ENCODE peak calls at places on chromosomes 16 and 17, in ten cellular contexts. J is AG10803, G is cardiac fibroblast, C is left ventricle myocardium inferior, B is kidney epithelial cell, D is mesendoderm, U is heart right ventricle, E is IMR-90, H is gastrocnemius medialis, O is colonic mucosa. X is an unnamed sample.
A peak's percentile ranks its signal among the peaks of the same experiment; 100 is the strongest.

GRCh38 chr16:86289907-86290306 is 220.4 kb upstream of the FOXF1 start:
- DNase-seq in J (no peak), G (no peak), C (no peak), B (no peak), D (no peak), U (no peak), E (no peak), H (no peak), O (no peak), X (no peak)

GRCh38 chr17:8069587-8069860 is 18.0 kb downstream of the ALOX12B start:
- DNase-seq in J (no peak), G (no peak), C (no peak), B (no peak), D (no peak), U (no peak), E (no peak), H (no peak), O (peak; percentile 82), X (no peak)

GRCh38 chr17:16300554-16300953 is 52.7 kb downstream of the CENPV start:
- DNase-seq in J (no peak), G (no peak), C (no peak), B (no peak), D (no peak), U (no peak), E (no peak), H (no peak), O (no peak), X (no peak)

GRCh38 chr16:81451753-81452680 is 7.4 kb downstream of the CMIP start:
- DNase-seq in J (no peak), G (no peak), C (no peak), B (no peak), D (peak; percentile 65), U (peak; percentile 51), E (peak; percentile 11), H (peak; percentile 32), O (peak; percentile 70), X (no peak)

GRCh38 chr17:9266031-9266680 is 244.8 kb downstream of the NTN1 start:
- DNase-seq in J (peak; percentile 43), G (no peak), C (no peak), B (no peak), D (peak; percentile 39), U (no peak), E (no peak), H (no peak), O (no peak), X (no peak)

GRCh38 chr17:73334771-73335513 is 23.1 kb upstream of the CDC42EP4 start:
- DNase-seq in J (no peak), G (no peak), C (no peak), B (no peak), D (no peak), U (no peak), E (no peak), H (no peak), O (peak; percentile 51), X (no peak)

GRCh38 chr17:80242505-80242904 is 18.1 kb upstream of the RNF213 start:
- DNase-seq in J (no peak), G (no peak), C (no peak), B (no peak), D (no peak), U (no peak), E (no peak), H (no peak), O (no peak), X (no peak)

GRCh38 chr16:35170610-35171009 is 1711.2 kb downstream of the TP53TG3F start:
- DNase-seq in J (no peak), G (no peak), C (no peak), B (no peak), D (no peak), U (no peak), E (no peak), H (no peak), O (no peak), X (no peak)

GRCh38 chr17:82913304-82914043 is 73.7 kb upstream of the ZNF750 start:
- DNase-seq in J (no peak), G (no peak), C (no peak), B (no peak), D (peak; percentile 44), U (no peak), E (no peak), H (peak; percentile 66), O (no peak), X (peak; percentile 17)

GRCh38 chr17:8109669-8110455 is 8.5 kb downstream of the ALOXE3 start:
- DNase-seq in J (no peak), G (peak; percentile 41), C (peak; percentile 45), B (no peak), D (peak; percentile 66), U (no peak), E (no peak), H (no peak), O (peak; percentile 75), X (no peak)

GRCh38 chr17:77419547-77420475 is 279.0 kb downstream of the SEC14L1 start:
- DNase-seq in J (peak; percentile 49), G (peak; percentile 42), C (no peak), B (no peak), D (peak; percentile 94), U (no peak), E (peak; percentile 80), H (no peak), O (no peak), X (peak; percentile 63)

GRCh38 chr17:77419095-77419494 is 278.3 kb downstream of the SEC14L1 start:
- DNase-seq in J (no peak), G (no peak), C (no peak), B (no peak), D (no peak), U (no peak), E (no peak), H (no peak), O (no peak), X (no peak)

GRCh38 chr17:77420804-77421634 is 280.2 kb downstream of the SEC14L1 start:
- DNase-seq in J (peak; percentile 87), G (peak; percentile 85), C (no peak), B (peak; percentile 54), D (peak; percentile 95), U (no peak), E (peak; percentile 93), H (peak; percentile 70), O (no peak), X (peak; percentile 94)

GRCh38 chr17:77421635-77421982 is 280.8 kb downstream of the SEC14L1 start:
- DNase-seq in J (no peak), G (no peak), C (no peak), B (no peak), D (no peak), U (no peak), E (no peak), H (no peak), O (no peak), X (no peak)

GRCh38 chr17:77420476-77420803 is 279.7 kb downstream of the SEC14L1 start:
- DNase-seq in J (no peak), G (no peak), C (no peak), B (no peak), D (no peak), U (no peak), E (no peak), H (no peak), O (no peak), X (peak; percentile 40)
- H3K4me3 ChIP-seq in J (no peak overlapping the region), G (no peak overlapping the region), C (peak overlapping the region; percentile 34), B (no peak overlapping the region), D (no peak overlapping the region), U (no peak overlapping the region), E (no peak overlapping the region), H (no peak overlapping the region), O (no peak overlapping the region), X (no peak overlapping the region)

DNA sequence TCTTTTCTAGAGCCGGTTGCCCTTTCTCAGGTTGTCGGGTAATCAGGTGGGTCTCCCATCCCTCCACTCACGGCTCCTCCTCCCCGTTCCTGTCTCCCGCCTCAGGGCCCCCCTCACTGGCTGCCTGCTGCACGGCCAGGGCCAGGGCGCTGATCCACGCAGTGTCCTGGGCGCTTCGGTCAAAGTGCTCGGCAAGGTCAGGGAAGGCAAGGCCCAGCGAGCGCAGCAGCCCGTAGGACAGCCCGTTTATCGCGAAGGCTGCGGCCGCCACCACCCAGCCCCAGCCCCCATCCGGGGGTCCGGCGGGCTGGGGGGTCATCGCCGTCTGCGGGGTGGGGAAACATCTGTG is 723 bp downstream of the SLC16A11 start:
- DNase-seq in J (no peak), G (no peak), C (no peak), B (no peak), D (no peak), U (no peak), E (no peak), H (no peak), O (peak; percentile 36), X (no peak)
- H3K4me3 ChIP-seq in J (peak overlapping the region; percentile 53), G (peak overlapping the region; percentile 48), C (peak overlapping the region; percentile 71), B (peak overlapping the region; percentile 21), D (no peak overlapping the region), U (peak overlapping the region; percentile 56), E (no peak overlapping the region), H (peak overlapping the region; percentile 53), O (peak overlapping the region; percentile 40), X (peak overlapping the region; percentile 53)

DNA sequence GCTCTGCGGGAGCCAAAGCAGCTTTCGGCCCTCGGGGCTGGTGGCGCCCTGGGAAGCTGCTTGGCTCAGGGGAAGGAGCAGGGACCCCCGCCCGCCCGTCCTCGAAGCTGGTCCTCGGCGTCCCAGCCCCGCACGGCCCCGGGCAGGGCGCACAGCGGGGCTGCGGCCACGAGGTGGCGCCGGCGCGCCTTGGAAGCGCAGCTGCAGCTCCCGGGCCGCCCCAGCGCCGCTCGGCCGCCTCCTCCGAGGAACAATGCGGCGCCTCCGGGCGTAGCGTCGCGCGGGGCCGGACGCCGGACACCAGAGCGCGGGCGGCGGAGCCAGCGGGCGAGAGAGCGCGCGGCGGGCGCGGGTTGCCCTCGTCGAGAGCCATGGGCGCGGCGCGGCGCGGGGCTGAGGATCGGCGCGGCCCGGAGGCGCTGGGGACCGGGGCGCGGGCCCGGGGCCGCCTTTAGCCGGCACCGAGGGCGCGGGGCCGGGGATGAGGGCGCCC is at the start of gene MGAT5B:
- DNase-seq in J (peak; percentile 78), G (peak; percentile 80), C (peak; percentile 80), B (peak; percentile 26), D (peak; percentile 90), U (peak; percentile 68), E (peak; percentile 76), H (peak; percentile 41), O (peak; percentile 63), X (peak; percentile 77)
- H3K4me3 ChIP-seq in J (no peak within 1 kb of the TSS), G (no peak within 1 kb of the TSS), C (peak within 1 kb of the TSS; percentile 57), B (peak within 1 kb of the TSS; percentile 43), D (peak within 1 kb of the TSS; percentile 23), U (peak within 1 kb of the TSS; percentile 35), E (peak within 1 kb of the TSS; percentile 41), H (no peak within 1 kb of the TSS), O (no peak within 1 kb of the TSS), X (peak within 1 kb of the TSS; percentile 8)

DNA sequence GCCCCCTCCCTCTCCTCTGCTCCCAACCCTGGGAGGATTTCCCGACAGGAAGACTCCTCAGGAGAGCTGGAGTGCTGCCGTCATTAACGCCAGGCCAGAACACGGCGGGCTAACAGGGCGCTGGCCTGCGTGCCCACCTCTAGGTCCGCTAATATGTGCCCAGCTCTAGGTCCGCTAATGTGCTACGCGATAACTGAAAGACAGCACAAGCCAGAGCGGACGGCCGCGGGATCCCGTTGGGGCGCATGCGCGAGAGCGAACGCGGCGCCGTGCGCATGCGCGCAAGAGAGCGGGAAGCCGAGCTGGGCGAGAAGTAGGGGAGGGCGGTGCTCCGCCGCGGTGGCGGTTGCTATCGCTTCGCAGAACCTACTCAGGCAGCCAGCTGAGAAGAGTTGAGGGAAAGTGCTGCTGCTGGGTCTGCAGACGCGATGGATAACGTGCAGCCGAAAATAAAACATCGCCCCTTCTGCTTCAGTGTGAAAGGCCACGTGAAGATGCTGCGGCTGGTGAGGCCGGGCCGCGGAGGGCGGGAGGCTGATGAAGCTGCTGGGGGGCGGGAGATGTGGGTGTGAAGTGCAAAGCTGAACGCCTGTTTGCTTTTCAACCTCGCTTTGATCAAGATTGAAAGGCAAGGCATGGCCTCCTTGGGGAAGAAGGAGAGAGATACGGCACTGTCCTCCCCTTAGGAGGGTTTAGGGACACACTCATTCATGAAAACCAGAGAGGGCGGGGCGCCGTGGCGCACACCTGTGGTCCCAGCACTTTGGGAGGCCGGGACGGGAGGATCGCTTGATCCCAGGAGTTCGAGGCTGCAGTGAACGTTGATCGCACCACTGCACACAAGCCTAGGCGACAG is at the start of gene CKLF:
- DNase-seq in J (peak; percentile 79), G (peak; percentile 89), C (peak; percentile 91), B (peak; percentile 35), D (peak; percentile 90), U (peak; percentile 88), E (peak; percentile 83), H (peak; percentile 86), O (peak; percentile 87), X (peak; percentile 92)
- H3K4me3 ChIP-seq in J (peak within 1 kb of the TSS; percentile 90), G (peak within 1 kb of the TSS; percentile 79), C (peak within 1 kb of the TSS; percentile 77), B (peak within 1 kb of the TSS; percentile 40), D (peak within 1 kb of the TSS; percentile 36), U (peak within 1 kb of the TSS; percentile 57), E (peak within 1 kb of the TSS; percentile 60), H (peak within 1 kb of the TSS; percentile 56), O (peak within 1 kb of the TSS; percentile 55), X (peak within 1 kb of the TSS; percentile 84)

X was measured in choroid plexus epithelial cell.